ENCODE peak calls at places on chromosome 9, in ten cellular contexts. Z is upper lobe of right lung, H is GM12864, B is neural crest cell, J is lower lobe of right lung, S is GM20000, P is A673, L is type B pancreatic cell, R is endothelial cell, D is psoas muscle. K is an unnamed sample.

GRCh38 chr9:131951905-131952304 is 127.8 kb downstream of the MED27 start:
- DNase-seq in Z (no peak), H (no peak), B (no peak), J (no peak), S (no peak), P (no peak), L (no peak), R (no peak), D (peak; percentile 62), K (no peak)

GRCh38 chr9:13383216-13383615 is 103.7 kb upstream of the MPDZ start:
- DNase-seq in Z (no peak), H (no peak), B (no peak), J (no peak), S (no peak), P (peak; percentile 89), L (no peak), R (no peak), D (no peak), K (no peak)

GRCh38 chr9:125821078-125821477 is 73.9 kb downstream of the PBX3 start:
- DNase-seq in Z (no peak), H (no peak), B (no peak), J (no peak), S (no peak), P (no peak), L (no peak), R (no peak), D (no peak), K (no peak)

GRCh38 chr9:116274293-116274692 is 120.7 kb downstream of the PAPPA start:
- DNase-seq in Z (no peak), H (no peak), B (no peak), J (no peak), S (no peak), P (no peak), L (no peak), R (no peak), D (no peak), K (no peak)

GRCh38 chr9:110443878-110444245 is 106.2 kb upstream of the TXNDC8 start:
- DNase-seq in Z (no peak), H (no peak), B (no peak), J (no peak), S (no peak), P (no peak), L (no peak), R (no peak), D (no peak), K (no peak)

GRCh38 chr9:93087971-93088655 is 7.9 kb upstream of the CARD19 start:
- DNase-seq in Z (peak; percentile 54), H (no peak), B (no peak), J (peak; percentile 29), S (no peak), P (no peak), L (no peak), R (no peak), D (no peak), K (no peak)

GRCh38 chr9:109411069-109411761 is 86.9 kb downstream of the PTPN3 start:
- DNase-seq in Z (no peak), H (peak; percentile 70), B (no peak), J (no peak), S (peak; percentile 68), P (no peak), L (no peak), R (no peak), D (no peak), K (peak; percentile 68)

GRCh38 chr9:108673386-108673785 is 182.4 kb downstream of the ACTL7B start:
- DNase-seq in Z (no peak), H (no peak), B (no peak), J (no peak), S (no peak), P (peak; percentile 35), L (no peak), R (no peak), D (no peak), K (no peak)

GRCh38 chr9:83509372-83509771 is 28.8 kb downstream of the FRMD3 start:
- DNase-seq in Z (no peak), H (no peak), B (no peak), J (no peak), S (no peak), P (peak; percentile 14), L (no peak), R (no peak), D (no peak), K (no peak)

GRCh38 chr9:2320632-2321031 is 301.0 kb upstream of the VLDLR start:
- DNase-seq in Z (no peak), H (no peak), B (no peak), J (no peak), S (no peak), P (no peak), L (no peak), R (no peak), D (no peak), K (no peak)

GRCh38 chr9:135046156-135047025 is 41.1 kb upstream of the OLFM1 start:
- DNase-seq in Z (no peak), H (no peak), B (no peak), J (peak; percentile 21), S (no peak), P (no peak), L (peak; percentile 47), R (no peak), D (no peak), K (no peak)

GRCh38 chr9:111632051-111632450 is 917 bp downstream of the DNAJC25 start:
- DNase-seq in Z (no peak), H (no peak), B (no peak), J (no peak), S (no peak), P (no peak), L (no peak), R (no peak), D (no peak), K (no peak)

DNA sequence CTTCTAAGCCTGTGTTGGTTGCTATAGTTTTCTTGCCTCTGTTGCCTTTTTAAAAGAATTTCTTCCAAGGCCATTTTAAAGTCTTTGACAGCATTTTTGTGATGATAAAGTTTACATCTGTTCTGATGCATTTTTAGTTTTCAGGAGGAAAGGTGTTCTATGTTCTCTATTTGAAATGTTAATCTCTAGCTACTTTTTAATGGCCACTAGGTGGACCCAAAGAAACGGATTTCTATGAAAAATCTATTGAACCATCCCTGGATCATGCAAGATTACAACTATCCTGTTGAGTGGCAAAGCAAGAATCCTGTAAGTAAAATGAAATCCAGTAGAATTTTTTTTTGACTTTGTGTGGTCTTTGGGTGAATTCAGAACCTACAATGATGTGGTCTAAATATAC is 60.2 kb downstream of the MELK start:
- DNase-seq in Z (no peak), H (no peak), B (no peak), J (no peak), S (no peak), P (peak; percentile 44), L (no peak), R (no peak), D (no peak), K (peak; percentile 32)
- TF ChIP-seq CTCF in Z (peak; percentile 58), H (peak; percentile 39), B (peak; percentile 76), J (peak; percentile 48), S (peak; percentile 43), P (peak; percentile 69), L (peak; percentile 79), R (peak; percentile 74), D (peak; percentile 16), K (peak; percentile 51)

DNA sequence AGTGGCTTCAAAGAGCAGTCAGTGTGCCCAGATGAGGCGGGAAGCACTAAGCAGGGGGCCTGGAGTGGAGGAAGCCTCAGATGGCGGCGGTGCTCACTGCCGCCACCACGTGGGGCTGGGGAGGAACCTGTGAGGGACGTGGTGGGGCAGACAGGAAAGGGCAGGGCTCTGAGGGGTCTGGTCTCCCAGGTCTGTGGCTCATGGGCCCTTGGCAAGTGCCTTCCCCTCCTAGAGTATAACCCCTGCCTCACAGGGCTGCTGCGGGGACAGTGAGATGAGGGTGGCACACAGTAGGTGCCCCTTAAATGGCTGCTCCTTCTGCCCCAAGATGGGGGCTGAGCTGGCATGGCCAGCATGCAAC is 26.6 kb downstream of the NR5A1 start:
- DNase-seq in Z (no peak), H (no peak), B (peak; percentile 45), J (no peak), S (peak; percentile 83), P (peak; percentile 78), L (no peak), R (peak; percentile 63), D (no peak), K (peak; percentile 79)
- TF ChIP-seq CTCF in Z (no peak), H (peak; percentile 72), B (peak; percentile 52), J (no peak), S (peak; percentile 45), P (peak; percentile 72), L (peak; percentile 64), R (no peak), D (no peak), K (peak; percentile 48)

GRCh38 chr9:14690986-14691730 is 2.1 kb downstream of the ZDHHC21 start:
- DNase-seq in Z (no peak), H (no peak), B (no peak), J (no peak), S (no peak), P (no peak), L (no peak), R (no peak), D (no peak), K (no peak)

GRCh38 chr9:14692536-14692917 is 705 bp downstream of the ZDHHC21 start:
- DNase-seq in Z (no peak), H (no peak), B (no peak), J (no peak), S (no peak), P (peak; percentile 49), L (no peak), R (no peak), D (no peak), K (no peak)

GRCh38 chr9:14692918-14693861 is at the start of gene ZDHHC21:
- DNase-seq in Z (peak; percentile 92), H (no peak), B (peak; percentile 57), J (peak; percentile 86), S (peak; percentile 90), P (peak; percentile 58), L (peak; percentile 82), R (peak; percentile 56), D (peak; percentile 77), K (peak; percentile 83)
- TF ChIP-seq CTCF in Z (no peak), H (no peak), B (no peak), J (no peak), S (no peak), P (no peak), L (no peak), R (no peak), D (no peak), K (peak; percentile 11)

DNA sequence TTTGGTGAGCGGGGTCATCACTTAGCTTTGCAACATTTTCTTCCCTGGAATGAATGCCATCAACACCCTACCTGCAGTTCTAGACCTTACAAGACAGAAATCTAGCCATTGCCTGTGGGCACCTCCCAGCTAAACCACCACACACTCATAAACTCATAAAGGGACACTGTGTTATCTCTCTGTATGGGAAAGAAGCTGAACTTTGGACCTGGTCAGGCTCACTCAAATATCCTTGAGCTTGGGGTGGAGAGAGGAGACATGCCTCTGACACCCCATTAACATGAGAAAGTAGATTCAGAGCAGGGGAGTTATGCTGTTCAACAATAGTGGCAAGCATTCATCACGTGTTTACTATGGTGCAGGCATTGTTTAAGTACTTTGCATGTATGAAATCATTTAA is 205.6 kb downstream of the ZNF462 start:
- DNase-seq in Z (no peak), H (no peak), B (no peak), J (no peak), S (no peak), P (no peak), L (no peak), R (no peak), D (no peak), K (no peak)
- TF ChIP-seq CTCF in Z (no peak), H (no peak), B (no peak), J (no peak), S (no peak), P (no peak), L (no peak), R (no peak), D (no peak), K (no peak)

GRCh38 chr9:99889120-99889519 is 17.3 kb upstream of the STX17 start:
- DNase-seq in Z (no peak), H (no peak), B (no peak), J (no peak), S (no peak), P (no peak), L (no peak), R (no peak), D (no peak), K (no peak)
- TF ChIP-seq CTCF in Z (no peak), H (peak; percentile 43), B (no peak), J (no peak), S (peak; percentile 5), P (no peak), L (no peak), R (no peak), D (no peak), K (no peak)